ENCODE peak calls at places on chromosomes 7 and 10, in five cellular contexts. M, V, U, C and Z are unnamed samples.

GRCh38 chr7:37489703-37490102 is 41.0 kb upstream of the ELMO1 start:
- DNase-seq in U (no peak), V (no peak), M (no peak), C (no peak), Z (no peak)

GRCh38 chr10:58431903-58432302 is 46.7 kb downstream of the TFAM start:
- DNase-seq in U (no peak), V (no peak), C (no peak), M (no peak), Z (peak)

GRCh38 chr10:62614389-62615157 is 189.9 kb upstream of the ADO start:
- DNase-seq in M (peak), U (peak), V (no peak), C (no peak), Z (no peak)

GRCh38 chr10:20714518-20714917 is 182.6 kb downstream of the NEBL start:
- DNase-seq in V (no peak), C (no peak), M (no peak), U (no peak), Z (no peak)

GRCh38 chr10:124560377-124560776 is 98.8 kb downstream of the LHPP start:
- DNase-seq in U (peak), M (peak), C (no peak), V (no peak), Z (peak)

GRCh38 chr10:119441151-119441821 is 101.2 kb downstream of the RGS10 start:
- DNase-seq in M (peak), C (no peak), V (no peak), U (peak), Z (peak)

GRCh38 chr7:150322114-150322832 is 882 bp upstream of the LRRC61 start:
- DNase-seq in U (no peak), C (no peak), M (no peak), V (peak), Z (no peak)

GRCh38 chr10:78937388-78937787 is 131.4 kb upstream of the ZMIZ1 start:
- DNase-seq in C (no peak), U (no peak), M (no peak), V (no peak), Z (no peak)

GRCh38 chr10:48885376-48885775 is 54.3 kb downstream of the LRRC18 start:
- DNase-seq in V (no peak), U (peak), C (peak), M (peak), Z (no peak)

GRCh38 chr10:44028384-44029137 is 356.3 kb downstream of the CXCL12 start:
- DNase-seq in M (no peak), U (no peak), C (no peak), V (no peak), Z (no peak)

GRCh38 chr7:97179454-97180104 is 62.1 kb downstream of the SDHAF3 start:
- DNase-seq in C (peak), V (peak), U (peak), M (peak), Z (peak)

GRCh38 chr10:687583-688286 is 1.7 kb downstream of the DIP2C start:
- DNase-seq in U (no peak), V (no peak), M (no peak), C (no peak), Z (no peak)

GRCh38 chr7:101772508-101773306 is 44.7 kb upstream of the CUX1 start:
- DNase-seq in C (no peak), V (no peak), M (no peak), U (no peak), Z (no peak)

GRCh38 chr10:112951349-112952281 is 1.6 kb downstream of the TCF7L2 start:
- DNase-seq in V (peak), M (peak), C (no peak), U (peak), Z (peak)

GRCh38 chr10:69352569-69353264 is 64.0 kb downstream of the TACR2 start:
- DNase-seq in U (peak), C (no peak), M (peak), V (no peak), Z (no peak)

GRCh38 chr7:66326501-66327180 is 121.5 kb downstream of the TPST1 start:
- DNase-seq in M (peak), V (no peak), C (no peak), U (peak), Z (peak)

GRCh38 chr7:33862946-33863814 is 42.2 kb upstream of the BMPER start:
- DNase-seq in U (peak), C (no peak), V (no peak), M (no peak), Z (no peak)

GRCh38 chr7:46745700-46746090 is 824.6 kb upstream of the IGFBP3 start:
- DNase-seq in C (no peak), V (no peak), U (peak), M (no peak), Z (no peak)

GRCh38 chr10:93917064-93917391 is 23.2 kb downstream of the SLC35G1 start:
- DNase-seq in V (no peak), U (no peak), M (no peak), C (no peak), Z (no peak)

GRCh38 chr7:18495412-18496335 is at the start of gene HDAC9:
- DNase-seq in V (no peak), U (peak), C (peak), M (peak), Z (peak)